ENCODE peak calls at places on chromosomes 13 and 19, in nine cellular contexts. W is activated naive CD4-positive, alpha-beta T cell; E is A172; T is heart right ventricle; N is SK-N-MC; R is frontal cortex; Z is ascending aorta; J is astrocyte of the cerebellum; U is mesenteric fat pad. Q is an unnamed sample.

GRCh38 chr19:54164369-54165068 is 5.0 kb upstream of the LENG1 start:
- DNase-seq in N (no peak), W (no peak), U (no peak), T (peak), J (no peak), E (no peak), R (no peak), Z (no peak), Q (no peak)

GRCh38 chr13:101417043-101417406 is 717 bp upstream of the NALCN start:
- DNase-seq in W (no peak), E (peak), U (no peak), T (no peak), N (no peak), Z (no peak), R (no peak), J (peak), Q (peak)

GRCh38 chr13:93249259-93249917 is 22.8 kb downstream of the GPC6 start:
- DNase-seq in T (no peak), J (peak), U (no peak), W (no peak), N (no peak), E (peak), R (no peak), Z (no peak), Q (no peak)

GRCh38 chr19:50695251-50696064 is 24.1 kb downstream of the SHANK1 start:
- DNase-seq in R (peak), W (no peak), T (no peak), N (no peak), Z (no peak), U (no peak), E (no peak), J (no peak), Q (no peak)

GRCh38 chr13:112761701-112762689 is 72.2 kb downstream of the ATP11A start:
- DNase-seq in T (no peak), Z (no peak), R (no peak), N (no peak), J (no peak), U (no peak), W (no peak), E (no peak), Q (no peak)

GRCh38 chr13:51793570-51794273 is 10.2 kb downstream of the DHRS12 start:
- DNase-seq in E (peak), J (peak), Z (no peak), W (peak), U (peak), T (no peak), R (no peak), N (no peak), Q (no peak)

GRCh38 chr19:43490759-43491158 is 13.8 kb downstream of the PHLDB3 start:
- DNase-seq in R (no peak), U (no peak), T (no peak), W (no peak), J (no peak), Z (no peak), E (no peak), N (no peak), Q (no peak)

GRCh38 chr13:67554746-67555452 is 324.8 kb upstream of the PCDH9 start:
- DNase-seq in U (no peak), J (no peak), R (no peak), T (no peak), W (no peak), E (peak), Z (no peak), N (no peak), Q (no peak)

GRCh38 chr19:4597975-4598671 is 38.6 kb upstream of the SEMA6B start:
- DNase-seq in E (peak), W (no peak), J (no peak), R (no peak), U (no peak), T (no peak), Z (no peak), N (no peak), Q (no peak)

GRCh38 chr19:5345895-5346386 is 5.3 kb upstream of the PTPRS start:
- DNase-seq in W (no peak), U (no peak), R (no peak), J (peak), E (peak), Z (no peak), T (no peak), N (no peak), Q (no peak)

GRCh38 chr19:662962-663681 is at the start of gene RNF126:
- DNase-seq in T (peak), Z (peak), J (peak), U (peak), E (peak), W (peak), R (peak), N (no peak), Q (peak)

Q was measured in NCI-H446.